ENCODE peak calls at places on chromosome 1, in nine cellular contexts. S is lung; A is Kasumi-1; D is activated CD4-positive, alpha-beta T cell treated with anti-CD3 and anti-CD28 coated beads for 36 hours; G is omental fat pad; I is naive thymus-derived CD8-positive, alpha-beta T cell; E is HTR-8/SVneo; R is naive B cell; T is neural crest cell. M is an unnamed sample.

GRCh38 chr1:25083481-25084345 is 148.6 kb downstream of the SYF2 start:
- DNase-seq in S (no peak), A (no peak), D (no peak), G (no peak), I (no peak), E (no peak), R (no peak), T (no peak), M (no peak)

GRCh38 chr1:232983817-232984567 is 33.6 kb downstream of the NTPCR start:
- DNase-seq in S (no peak), A (no peak), D (no peak), G (no peak), I (no peak), E (no peak), R (no peak), T (no peak), M (no peak)

GRCh38 chr1:1179983-1180861 is 6.5 kb downstream of the TTLL10 start:
- DNase-seq in S (no peak), A (no peak), D (no peak), G (no peak), I (no peak), E (no peak), R (no peak), T (no peak), M (no peak)

GRCh38 chr1:230327892-230328284 is 98.2 kb downstream of the PGBD5 start:
- DNase-seq in S (no peak), A (no peak), D (peak; percentile 65), G (no peak), I (no peak), E (peak; percentile 71), R (no peak), T (no peak), M (no peak)

GRCh38 chr1:24043345-24044032 is 63.4 kb upstream of the SRSF10 start:
- DNase-seq in S (no peak), A (no peak), D (no peak), G (no peak), I (no peak), E (no peak), R (no peak), T (no peak), M (no peak)

GRCh38 chr1:116453906-116454305 is 80.9 kb downstream of the ATP1A1 start:
- DNase-seq in S (no peak), A (no peak), D (no peak), G (no peak), I (no peak), E (no peak), R (no peak), T (no peak), M (no peak)

GRCh38 chr1:86370627-86371026 is 25.5 kb downstream of the ODF2L start:
- DNase-seq in S (no peak), A (no peak), D (no peak), G (no peak), I (no peak), E (no peak), R (no peak), T (no peak), M (no peak)

GRCh38 chr1:15765495-15766194 is 7.0 kb downstream of the FBLIM1 start:
- DNase-seq in S (no peak), A (no peak), D (no peak), G (no peak), I (no peak), E (no peak), R (no peak), T (no peak), M (no peak)

GRCh38 chr1:205020466-205020865 is 22.5 kb upstream of the CNTN2 start:
- DNase-seq in S (no peak), A (no peak), D (no peak), G (no peak), I (no peak), E (no peak), R (no peak), T (no peak), M (no peak)

GRCh38 chr1:46301406-46302090 is 1.9 kb downstream of the LRRC41 start:
- DNase-seq in S (no peak), A (peak; percentile 15), D (peak; percentile 66), G (no peak), I (no peak), E (no peak), R (no peak), T (peak; percentile 14), M (no peak)

GRCh38 chr1:34013958-34014737 is 150.3 kb downstream of the HMGB4 start:
- DNase-seq in S (peak; percentile 34), A (no peak), D (peak; percentile 54), G (no peak), I (no peak), E (peak; percentile 15), R (no peak), T (peak; percentile 46), M (peak; percentile 28)

GRCh38 chr1:115642168-115643072 is 650 bp downstream of the VANGL1 start:
- DNase-seq in S (peak; percentile 41), A (peak; percentile 37), D (peak; percentile 56), G (no peak), I (peak; percentile 17), E (peak; percentile 23), R (no peak), T (peak; percentile 28), M (no peak)

GRCh38 chr1:29310616-29311180 is 74.4 kb downstream of the PTPRU start:
- DNase-seq in S (no peak), A (no peak), D (no peak), G (no peak), I (no peak), E (no peak), R (no peak), T (no peak), M (no peak)

GRCh38 chr1:9413143-9413876 is 120.6 kb downstream of the SPSB1 start:
- DNase-seq in S (no peak), A (no peak), D (peak; percentile 90), G (peak; percentile 35), I (no peak), E (peak; percentile 80), R (peak; percentile 34), T (no peak), M (peak; percentile 56)

GRCh38 chr1:39995973-39996393 is 41.0 kb downstream of the MFSD2A start:
- DNase-seq in S (no peak), A (no peak), D (peak; percentile 14), G (no peak), I (peak; percentile 28), E (no peak), R (peak; percentile 24), T (no peak), M (no peak)

GRCh38 chr1:192575499-192576189 is at the start of gene RGS1:
- DNase-seq in S (no peak), A (peak; percentile 86), D (peak; percentile 55), G (no peak), I (peak; percentile 70), E (no peak), R (peak; percentile 90), T (no peak), M (no peak)

GRCh38 chr1:206814716-206815341 is 42.5 kb upstream of the IL10 start:
- DNase-seq in S (no peak), A (peak; percentile 12), D (no peak), G (no peak), I (no peak), E (no peak), R (peak; percentile 44), T (no peak), M (no peak)

GRCh38 chr1:202858789-202859414 is 30.0 kb downstream of the RABIF start:
- DNase-seq in S (no peak), A (no peak), D (no peak), G (no peak), I (no peak), E (no peak), R (no peak), T (no peak), M (no peak)